ENCODE peak calls at places on chromosomes 1 and 21, in ten cellular contexts. One of them, this sample, is unnamed.
A peak's percentile ranks its signal among the peaks of the same experiment; 100 is the strongest.

GRCh38 chr21:34989337-34990151 is 59.6 kb downstream of the RUNX1 start:
- DNase-seq in cardiac muscle cell: no peak
- DNase-seq in pancreas: no peak
- DNase-seq in heart right ventricle: no peak
- DNase-seq in CD8-positive, alpha-beta memory T cell: no peak
- DNase-seq in breast epithelium: no peak
- DNase-seq in fibroblast of the conjunctiva: no peak
- DNase-seq in sciatic nerve: no peak
- DNase-seq in left ventricle myocardium inferior: no peak
- DNase-seq in glutamatergic neuron: no peak
- DNase-seq in this sample: no peak

GRCh38 chr1:106791041-106791440 is 265.4 kb upstream of the PRMT6 start:
- DNase-seq in sciatic nerve: no peak
- DNase-seq in CD8-positive, alpha-beta memory T cell: no peak
- DNase-seq in heart right ventricle: no peak
- DNase-seq in cardiac muscle cell: no peak
- DNase-seq in glutamatergic neuron: no peak
- DNase-seq in fibroblast of the conjunctiva: no peak
- DNase-seq in left ventricle myocardium inferior: no peak
- DNase-seq in breast epithelium: no peak
- DNase-seq in pancreas: no peak
- DNase-seq in this sample: no peak

GRCh38 chr1:203592728-203593127 is 33.9 kb upstream of the ATP2B4 start:
- DNase-seq in heart right ventricle: no peak
- DNase-seq in cardiac muscle cell: no peak
- DNase-seq in CD8-positive, alpha-beta memory T cell: no peak
- DNase-seq in fibroblast of the conjunctiva: no peak
- DNase-seq in glutamatergic neuron: no peak
- DNase-seq in sciatic nerve: no peak
- DNase-seq in breast epithelium: no peak
- DNase-seq in pancreas: no peak
- DNase-seq in left ventricle myocardium inferior: no peak
- DNase-seq in this sample: peak; percentile 49

GRCh38 chr1:203148127-203148526 is 20.6 kb downstream of the ADORA1 start:
- DNase-seq in left ventricle myocardium inferior: no peak
- DNase-seq in fibroblast of the conjunctiva: no peak
- DNase-seq in glutamatergic neuron: no peak
- DNase-seq in sciatic nerve: no peak
- DNase-seq in heart right ventricle: no peak
- DNase-seq in pancreas: no peak
- DNase-seq in CD8-positive, alpha-beta memory T cell: no peak
- DNase-seq in breast epithelium: no peak
- DNase-seq in cardiac muscle cell: no peak
- DNase-seq in this sample: no peak

GRCh38 chr1:152036316-152037216 is at the start of gene S100A11:
- DNase-seq in sciatic nerve: peak; percentile 95
- DNase-seq in breast epithelium: peak; percentile 92
- DNase-seq in glutamatergic neuron: peak; percentile 84
- DNase-seq in heart right ventricle: peak; percentile 91
- DNase-seq in cardiac muscle cell: peak; percentile 78
- DNase-seq in left ventricle myocardium inferior: peak; percentile 94
- DNase-seq in pancreas: peak; percentile 93
- DNase-seq in fibroblast of the conjunctiva: peak; percentile 76
- DNase-seq in CD8-positive, alpha-beta memory T cell: peak; percentile 59
- DNase-seq in this sample: peak; percentile 79

GRCh38 chr1:54950361-54951163 is 29.9 kb upstream of the TMEM61 start:
- DNase-seq in heart right ventricle: peak; percentile 74
- DNase-seq in CD8-positive, alpha-beta memory T cell: peak; percentile 39
- DNase-seq in sciatic nerve: peak; percentile 84
- DNase-seq in left ventricle myocardium inferior: peak; percentile 54
- DNase-seq in pancreas: peak; percentile 77
- DNase-seq in glutamatergic neuron: peak; percentile 80
- DNase-seq in fibroblast of the conjunctiva: peak; percentile 82
- DNase-seq in cardiac muscle cell: peak; percentile 74
- DNase-seq in breast epithelium: peak; percentile 76
- DNase-seq in this sample: peak; percentile 70

GRCh38 chr1:94522304-94522703 is 19.3 kb downstream of the F3 start:
- DNase-seq in left ventricle myocardium inferior: no peak
- DNase-seq in fibroblast of the conjunctiva: peak; percentile 72
- DNase-seq in breast epithelium: no peak
- DNase-seq in glutamatergic neuron: no peak
- DNase-seq in cardiac muscle cell: peak; percentile 51
- DNase-seq in sciatic nerve: no peak
- DNase-seq in CD8-positive, alpha-beta memory T cell: no peak
- DNase-seq in pancreas: no peak
- DNase-seq in heart right ventricle: peak; percentile 35
- DNase-seq in this sample: no peak

GRCh38 chr1:157695417-157695816 is 5.2 kb downstream of the FCRL3 start:
- DNase-seq in breast epithelium: no peak
- DNase-seq in left ventricle myocardium inferior: no peak
- DNase-seq in fibroblast of the conjunctiva: no peak
- DNase-seq in pancreas: no peak
- DNase-seq in sciatic nerve: no peak
- DNase-seq in glutamatergic neuron: no peak
- DNase-seq in cardiac muscle cell: no peak
- DNase-seq in CD8-positive, alpha-beta memory T cell: no peak
- DNase-seq in heart right ventricle: no peak
- DNase-seq in this sample: no peak

GRCh38 chr1:39110325-39110851 is 84.2 kb downstream of the NDUFS5 start:
- DNase-seq in breast epithelium: no peak
- DNase-seq in CD8-positive, alpha-beta memory T cell: no peak
- DNase-seq in glutamatergic neuron: no peak
- DNase-seq in sciatic nerve: no peak
- DNase-seq in heart right ventricle: no peak
- DNase-seq in pancreas: no peak
- DNase-seq in cardiac muscle cell: no peak
- DNase-seq in left ventricle myocardium inferior: no peak
- DNase-seq in fibroblast of the conjunctiva: peak; percentile 70
- DNase-seq in this sample: no peak

GRCh38 chr1:21669287-21670058 is at the start of gene RAP1GAP:
- DNase-seq in glutamatergic neuron: peak; percentile 43
- DNase-seq in left ventricle myocardium inferior: no peak
- DNase-seq in heart right ventricle: no peak
- DNase-seq in CD8-positive, alpha-beta memory T cell: no peak
- DNase-seq in breast epithelium: no peak
- DNase-seq in sciatic nerve: no peak
- DNase-seq in fibroblast of the conjunctiva: no peak
- DNase-seq in cardiac muscle cell: peak; percentile 67
- DNase-seq in pancreas: peak; percentile 89
- DNase-seq in this sample: peak; percentile 42

GRCh38 chr1:3858231-3858981 is 1.1 kb downstream of the DFFB start:
- DNase-seq in fibroblast of the conjunctiva: no peak
- DNase-seq in cardiac muscle cell: peak; percentile 17
- DNase-seq in CD8-positive, alpha-beta memory T cell: no peak
- DNase-seq in glutamatergic neuron: peak; percentile 36
- DNase-seq in pancreas: peak; percentile 72
- DNase-seq in sciatic nerve: no peak
- DNase-seq in heart right ventricle: no peak
- DNase-seq in left ventricle myocardium inferior: no peak
- DNase-seq in breast epithelium: no peak
- DNase-seq in this sample: peak; percentile 35

GRCh38 chr1:30879126-30879786 is 29.3 kb downstream of the SDC3 start:
- DNase-seq in glutamatergic neuron: no peak
- DNase-seq in sciatic nerve: no peak
- DNase-seq in CD8-positive, alpha-beta memory T cell: no peak
- DNase-seq in fibroblast of the conjunctiva: no peak
- DNase-seq in cardiac muscle cell: no peak
- DNase-seq in heart right ventricle: no peak
- DNase-seq in pancreas: peak; percentile 22
- DNase-seq in left ventricle myocardium inferior: no peak
- DNase-seq in breast epithelium: no peak
- DNase-seq in this sample: no peak

GRCh38 chr1:161440312-161440894 is 64.9 kb upstream of the FCGR2A start:
- DNase-seq in sciatic nerve: peak; percentile 63
- DNase-seq in glutamatergic neuron: peak; percentile 84
- DNase-seq in cardiac muscle cell: peak; percentile 75
- DNase-seq in pancreas: peak; percentile 84
- DNase-seq in breast epithelium: no peak
- DNase-seq in heart right ventricle: peak; percentile 42
- DNase-seq in CD8-positive, alpha-beta memory T cell: peak; percentile 48
- DNase-seq in left ventricle myocardium inferior: peak; percentile 53
- DNase-seq in fibroblast of the conjunctiva: no peak
- DNase-seq in this sample: peak; percentile 65

GRCh38 chr1:17759114-17759513 is 4.0 kb downstream of the ACTL8 start:
- DNase-seq in CD8-positive, alpha-beta memory T cell: no peak
- DNase-seq in sciatic nerve: no peak
- DNase-seq in cardiac muscle cell: no peak
- DNase-seq in fibroblast of the conjunctiva: no peak
- DNase-seq in breast epithelium: no peak
- DNase-seq in left ventricle myocardium inferior: no peak
- DNase-seq in pancreas: no peak
- DNase-seq in glutamatergic neuron: peak; percentile 52
- DNase-seq in heart right ventricle: no peak
- DNase-seq in this sample: peak; percentile 29

GRCh38 chr1:16122361-16122881 is 33.4 kb downstream of the EPHA2 start:
- DNase-seq in heart right ventricle: no peak
- DNase-seq in pancreas: peak; percentile 60
- DNase-seq in cardiac muscle cell: no peak
- DNase-seq in breast epithelium: no peak
- DNase-seq in sciatic nerve: no peak
- DNase-seq in fibroblast of the conjunctiva: no peak
- DNase-seq in CD8-positive, alpha-beta memory T cell: no peak
- DNase-seq in glutamatergic neuron: no peak
- DNase-seq in left ventricle myocardium inferior: no peak
- DNase-seq in this sample: no peak

GRCh38 chr1:92797961-92798360 is 13.1 kb upstream of the EVI5 start:
- DNase-seq in cardiac muscle cell: no peak
- DNase-seq in CD8-positive, alpha-beta memory T cell: no peak
- DNase-seq in heart right ventricle: no peak
- DNase-seq in sciatic nerve: no peak
- DNase-seq in fibroblast of the conjunctiva: no peak
- DNase-seq in pancreas: no peak
- DNase-seq in glutamatergic neuron: no peak
- DNase-seq in left ventricle myocardium inferior: no peak
- DNase-seq in breast epithelium: no peak
- DNase-seq in this sample: no peak

GRCh38 chr21:36964832-36965719 is 1.4 kb downstream of the HLCS start:
- DNase-seq in cardiac muscle cell: no peak
- DNase-seq in heart right ventricle: no peak
- DNase-seq in glutamatergic neuron: no peak
- DNase-seq in pancreas: no peak
- DNase-seq in breast epithelium: no peak
- DNase-seq in fibroblast of the conjunctiva: no peak
- DNase-seq in sciatic nerve: no peak
- DNase-seq in CD8-positive, alpha-beta memory T cell: no peak
- DNase-seq in left ventricle myocardium inferior: no peak
- DNase-seq in this sample: no peak

GRCh38 chr1:66374561-66375111 is 159.3 kb upstream of the SGIP1 start:
- DNase-seq in pancreas: no peak
- DNase-seq in fibroblast of the conjunctiva: no peak
- DNase-seq in breast epithelium: no peak
- DNase-seq in CD8-positive, alpha-beta memory T cell: no peak
- DNase-seq in heart right ventricle: no peak
- DNase-seq in cardiac muscle cell: no peak
- DNase-seq in glutamatergic neuron: no peak
- DNase-seq in sciatic nerve: no peak
- DNase-seq in left ventricle myocardium inferior: no peak
- DNase-seq in this sample: no peak

GRCh38 chr1:167184081-167184480 is 36.6 kb upstream of the POU2F1 start:
- DNase-seq in pancreas: no peak
- DNase-seq in CD8-positive, alpha-beta memory T cell: no peak
- DNase-seq in breast epithelium: no peak
- DNase-seq in left ventricle myocardium inferior: no peak
- DNase-seq in fibroblast of the conjunctiva: no peak
- DNase-seq in cardiac muscle cell: no peak
- DNase-seq in sciatic nerve: no peak
- DNase-seq in glutamatergic neuron: no peak
- DNase-seq in heart right ventricle: no peak
- DNase-seq in this sample: no peak

GRCh38 chr1:218345673-218346390 is 696 bp downstream of the TGFB2 start:
- DNase-seq in pancreas: peak; percentile 83
- DNase-seq in CD8-positive, alpha-beta memory T cell: no peak
- DNase-seq in fibroblast of the conjunctiva: no peak
- DNase-seq in glutamatergic neuron: peak; percentile 77
- DNase-seq in cardiac muscle cell: peak; percentile 82
- DNase-seq in sciatic nerve: peak; percentile 80
- DNase-seq in breast epithelium: peak; percentile 63
- DNase-seq in heart right ventricle: peak; percentile 53
- DNase-seq in left ventricle myocardium inferior: peak; percentile 67
- DNase-seq in this sample: peak; percentile 21

GRCh38 chr1:38046884-38047602 is 450 bp upstream of the POU3F1 start:
- DNase-seq in breast epithelium: peak; percentile 79
- DNase-seq in cardiac muscle cell: peak; percentile 91
- DNase-seq in sciatic nerve: peak; percentile 92
- DNase-seq in left ventricle myocardium inferior: peak; percentile 93
- DNase-seq in CD8-positive, alpha-beta memory T cell: peak; percentile 75
- DNase-seq in heart right ventricle: peak; percentile 85
- DNase-seq in fibroblast of the conjunctiva: peak; percentile 14
- DNase-seq in glutamatergic neuron: peak; percentile 94
- DNase-seq in pancreas: peak; percentile 87
- DNase-seq in this sample: peak; percentile 25

GRCh38 chr1:81590171-81590570 is 210.6 kb upstream of the ADGRL2 start:
- DNase-seq in CD8-positive, alpha-beta memory T cell: no peak
- DNase-seq in pancreas: no peak
- DNase-seq in left ventricle myocardium inferior: no peak
- DNase-seq in fibroblast of the conjunctiva: no peak
- DNase-seq in heart right ventricle: no peak
- DNase-seq in breast epithelium: no peak
- DNase-seq in sciatic nerve: no peak
- DNase-seq in cardiac muscle cell: no peak
- DNase-seq in glutamatergic neuron: no peak
- DNase-seq in this sample: no peak

GRCh38 chr1:11285883-11286734 is 13.1 kb downstream of the UBIAD1 start:
- DNase-seq in heart right ventricle: no peak
- DNase-seq in left ventricle myocardium inferior: no peak
- DNase-seq in fibroblast of the conjunctiva: no peak
- DNase-seq in glutamatergic neuron: no peak
- DNase-seq in sciatic nerve: no peak
- DNase-seq in CD8-positive, alpha-beta memory T cell: no peak
- DNase-seq in breast epithelium: no peak
- DNase-seq in cardiac muscle cell: peak; percentile 11
- DNase-seq in pancreas: no peak
- DNase-seq in this sample: no peak

GRCh38 chr1:245512980-245513578 is 358.3 kb downstream of the KIF26B start:
- DNase-seq in glutamatergic neuron: no peak
- DNase-seq in breast epithelium: no peak
- DNase-seq in sciatic nerve: no peak
- DNase-seq in fibroblast of the conjunctiva: peak; percentile 8
- DNase-seq in cardiac muscle cell: peak; percentile 32
- DNase-seq in pancreas: no peak
- DNase-seq in left ventricle myocardium inferior: no peak
- DNase-seq in CD8-positive, alpha-beta memory T cell: no peak
- DNase-seq in heart right ventricle: no peak
- DNase-seq in this sample: no peak

GRCh38 chr21:45699251-45699942 is 55.9 kb downstream of the PCBP3 start:
- DNase-seq in CD8-positive, alpha-beta memory T cell: no peak
- DNase-seq in cardiac muscle cell: no peak
- DNase-seq in pancreas: no peak
- DNase-seq in breast epithelium: no peak
- DNase-seq in fibroblast of the conjunctiva: no peak
- DNase-seq in glutamatergic neuron: no peak
- DNase-seq in left ventricle myocardium inferior: no peak
- DNase-seq in heart right ventricle: no peak
- DNase-seq in sciatic nerve: no peak
- DNase-seq in this sample: no peak

GRCh38 chr1:113321761-113322387 is 68.4 kb upstream of the MAGI3 start:
- DNase-seq in pancreas: no peak
- DNase-seq in left ventricle myocardium inferior: no peak
- DNase-seq in glutamatergic neuron: no peak
- DNase-seq in cardiac muscle cell: no peak
- DNase-seq in CD8-positive, alpha-beta memory T cell: no peak
- DNase-seq in breast epithelium: no peak
- DNase-seq in sciatic nerve: no peak
- DNase-seq in fibroblast of the conjunctiva: no peak
- DNase-seq in heart right ventricle: no peak
- DNase-seq in this sample: no peak

GRCh38 chr1:160549665-160550006 is 26.6 kb upstream of the SLAMF6 start:
- DNase-seq in glutamatergic neuron: no peak
- DNase-seq in heart right ventricle: no peak
- DNase-seq in fibroblast of the conjunctiva: no peak
- DNase-seq in CD8-positive, alpha-beta memory T cell: no peak
- DNase-seq in left ventricle myocardium inferior: no peak
- DNase-seq in cardiac muscle cell: no peak
- DNase-seq in breast epithelium: no peak
- DNase-seq in sciatic nerve: no peak
- DNase-seq in pancreas: no peak
- DNase-seq in this sample: no peak

GRCh38 chr1:20028125-20028524 is 41.9 kb upstream of the PLA2G5 start:
- DNase-seq in pancreas: no peak
- DNase-seq in fibroblast of the conjunctiva: no peak
- DNase-seq in heart right ventricle: peak; percentile 42
- DNase-seq in glutamatergic neuron: no peak
- DNase-seq in sciatic nerve: no peak
- DNase-seq in left ventricle myocardium inferior: peak; percentile 62
- DNase-seq in breast epithelium: no peak
- DNase-seq in CD8-positive, alpha-beta memory T cell: no peak
- DNase-seq in cardiac muscle cell: no peak
- DNase-seq in this sample: no peak

This sample was measured in HL-60.